ENCODE peak calls at places on chromosomes 2 and 18, in seven cellular contexts. Q, Y, C, U, A, M and D are unnamed samples.

GRCh38 chr2:55168221-55169154 is 63.6 kb downstream of the CLHC1 start:
- DNase-seq in C (no peak), A (peak), Q (peak), U (peak), Y (no peak), M (no peak), D (no peak)

GRCh38 chr2:75226099-75226498 is 26.8 kb upstream of the TACR1 start:
- DNase-seq in M (no peak), Q (no peak), C (no peak), Y (no peak), A (no peak), U (no peak), D (no peak)

GRCh38 chr2:113895301-113895700 is 5.4 kb downstream of the ACTR3 start:
- DNase-seq in Y (no peak), M (no peak), A (no peak), C (no peak), Q (peak), U (no peak), D (no peak)

GRCh38 chr2:226742346-226742745 is 57.3 kb downstream of the IRS1 start:
- DNase-seq in M (peak), Y (peak), Q (no peak), U (peak), C (no peak), A (no peak), D (no peak)

GRCh38 chr18:43572165-43572564 is 294.9 kb upstream of the SYT4 start:
- DNase-seq in M (no peak), Y (no peak), C (no peak), U (no peak), A (no peak), Q (no peak), D (no peak)

GRCh38 chr18:61992285-61992684 is 99.5 kb upstream of the RNF152 start:
- DNase-seq in C (no peak), Y (no peak), Q (peak), U (no peak), A (peak), M (no peak), D (peak)

GRCh38 chr2:1972428-1972827 is 228.1 kb upstream of the PXDN start:
- DNase-seq in A (peak), C (no peak), Q (peak), M (no peak), U (no peak), Y (peak), D (peak)

GRCh38 chr2:116732322-116732721 is 1082.2 kb upstream of the DDX18 start:
- DNase-seq in Y (no peak), U (no peak), A (no peak), M (no peak), C (no peak), Q (no peak), D (no peak)

GRCh38 chr2:6627316-6627715 is 238.4 kb downstream of the CMPK2 start:
- DNase-seq in A (no peak), Q (no peak), U (no peak), C (no peak), Y (no peak), M (no peak), D (no peak)

GRCh38 chr2:160411167-160411566 is 82.4 kb downstream of the RBMS1 start:
- DNase-seq in M (no peak), Y (no peak), C (no peak), Q (peak), U (no peak), A (no peak), D (no peak)

GRCh38 chr2:5690718-5691658 is 1.2 kb upstream of the SOX11 start:
- DNase-seq in C (no peak), A (no peak), Q (peak), Y (no peak), U (no peak), M (no peak), D (no peak)

GRCh38 chr18:45248240-45248903 is 366.9 kb upstream of the SLC14A2 start:
- DNase-seq in Y (peak), Q (peak), C (no peak), M (peak), A (peak), U (no peak), D (peak)

GRCh38 chr2:23606968-23607367 is 222.0 kb downstream of the KLHL29 start:
- DNase-seq in M (no peak), A (no peak), Q (peak), C (no peak), Y (no peak), U (no peak), D (no peak)

GRCh38 chr18:13611616-13612110 is 114.7 kb downstream of the FAM210A start:
- DNase-seq in U (no peak), C (no peak), M (no peak), A (no peak), Y (peak), Q (peak), D (no peak)

GRCh38 chr2:24635181-24635580 is 144.1 kb downstream of the NCOA1 start:
- DNase-seq in A (peak), M (no peak), C (no peak), Q (peak), U (no peak), Y (no peak), D (no peak)

GRCh38 chr2:178315083-178315482 is 120.8 kb downstream of the OSBPL6 start:
- DNase-seq in C (no peak), A (no peak), M (no peak), Y (no peak), U (no peak), Q (no peak), D (no peak)

GRCh38 chr18:36386150-36386920 is 88.8 kb downstream of the FHOD3 start:
- DNase-seq in Y (no peak), Q (no peak), C (no peak), M (no peak), U (no peak), A (no peak), D (no peak)

GRCh38 chr2:94880507-94880906 is 9.3 kb downstream of the TEKT4 start:
- DNase-seq in Q (no peak), A (no peak), C (no peak), Y (no peak), M (no peak), U (no peak), D (no peak)

GRCh38 chr2:161019311-161019710 is 140.9 kb upstream of the TANK start:
- DNase-seq in M (no peak), Q (no peak), Y (no peak), C (no peak), A (no peak), U (no peak), D (peak)

GRCh38 chr2:24785704-24786321 is 7.4 kb downstream of the PTRHD1 start:
- DNase-seq in A (no peak), M (no peak), Q (no peak), U (no peak), C (no peak), Y (no peak), D (no peak)

GRCh38 chr18:58180738-58181353 is 136.8 kb downstream of the NEDD4L start:
- DNase-seq in Q (peak), M (peak), U (peak), C (no peak), A (no peak), Y (no peak), D (no peak)

DNA sequence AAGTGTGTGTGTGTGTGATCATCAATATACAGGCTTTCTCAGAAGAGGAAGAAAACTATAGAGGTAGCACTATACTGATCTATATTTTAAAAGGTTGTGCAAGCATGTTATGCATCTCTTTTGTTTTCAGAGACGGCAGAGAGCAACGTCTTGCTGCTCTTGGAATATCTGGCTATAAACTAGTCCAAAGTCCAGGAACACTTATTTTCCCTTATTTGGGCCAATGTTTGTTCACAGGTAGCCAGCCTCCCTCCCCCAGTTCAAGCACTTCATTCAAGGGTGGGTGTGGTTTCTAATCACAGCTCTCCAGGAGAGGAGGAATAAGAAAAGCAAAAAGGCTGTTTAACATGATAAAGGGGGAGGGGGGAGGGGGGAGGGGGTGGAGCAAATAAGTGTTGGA is 4.2 kb downstream of the FZD5 start:
- DNase-seq in U (no peak), A (no peak), C (no peak), M (peak), Q (no peak), Y (no peak), D (no peak)
- H3K4me3 ChIP-seq in U (no peak), A (no peak), C (no peak), M (peak), Q (no peak), Y (no peak), D (no peak)

GRCh38 chr18:79402977-79403722 is 7.4 kb downstream of the NFATC1 start:
- DNase-seq in Q (peak), C (peak), U (peak), M (peak), A (no peak), Y (peak), D (no peak)
- H3K4me3 ChIP-seq in Q (peak), C (peak), U (no peak), M (no peak), A (no peak), Y (peak), D (no peak)

GRCh38 chr2:166140922-166141321 is 13.1 kb upstream of the SCN1A start:
- DNase-seq in Y (no peak), A (no peak), Q (no peak), U (no peak), M (no peak), C (no peak), D (no peak)
- H3K4me3 ChIP-seq in Y (no peak), A (no peak), Q (no peak), U (no peak), M (no peak), C (no peak), D (no peak)

GRCh38 chr2:190810981-190811587 is 69.5 kb upstream of the GLS start:
- DNase-seq in Y (no peak), M (no peak), U (no peak), C (no peak), A (no peak), Q (no peak), D (no peak)
- H3K4me3 ChIP-seq in Y (no peak), M (no peak), U (no peak), C (no peak), A (no peak), Q (no peak), D (no peak)

GRCh38 chr18:76457475-76457874 is 37.6 kb downstream of the ZNF516 start:
- DNase-seq in M (no peak), C (no peak), A (no peak), Q (no peak), U (no peak), Y (no peak), D (no peak)

GRCh38 chr18:76456018-76456750 is 38.9 kb downstream of the ZNF516 start:
- DNase-seq in M (no peak), A (no peak), Y (no peak), C (no peak), Q (no peak), U (no peak), D (no peak)

GRCh38 chr18:76457957-76458356 is 37.1 kb downstream of the ZNF516 start:
- DNase-seq in C (no peak), A (no peak), Y (no peak), U (no peak), M (no peak), Q (no peak), D (no peak)

GRCh38 chr18:76455015-76455676 is 39.9 kb downstream of the ZNF516 start:
- DNase-seq in Y (no peak), U (no peak), A (no peak), M (no peak), C (no peak), Q (no peak), D (no peak)

GRCh38 chr18:76456823-76457222 is 38.2 kb downstream of the ZNF516 start:
- DNase-seq in M (no peak), Q (no peak), Y (no peak), A (no peak), C (no peak), U (no peak), D (no peak)
- H3K4me3 ChIP-seq in M (no peak), Q (no peak), Y (no peak), A (no peak), C (no peak), U (no peak), D (no peak)

GRCh38 chr2:230866704-230867561 is 2.2 kb downstream of the ITM2C start:
- DNase-seq in U (no peak), C (no peak), Y (peak), Q (peak), A (no peak), M (no peak), D (no peak)

GRCh38 chr2:230868947-230869690 is 4.4 kb downstream of the ITM2C start:
- DNase-seq in M (no peak), Q (no peak), A (no peak), Y (peak), U (no peak), C (no peak), D (no peak)

GRCh38 chr2:230869691-230870543 is 5.2 kb downstream of the ITM2C start:
- DNase-seq in Y (no peak), Q (no peak), M (no peak), A (no peak), C (no peak), U (no peak), D (no peak)

GRCh38 chr2:230865766-230866703 is 1.3 kb downstream of the ITM2C start:
- DNase-seq in M (no peak), C (no peak), Y (peak), Q (peak), A (no peak), U (peak), D (no peak)

GRCh38 chr2:230868151-230868946 is 3.6 kb downstream of the ITM2C start:
- DNase-seq in Q (no peak), M (no peak), U (no peak), A (no peak), Y (no peak), C (no peak), D (no peak)
- H3K4me3 ChIP-seq in Q (no peak), M (no peak), U (no peak), A (no peak), Y (no peak), C (no peak), D (no peak)

GRCh38 chr2:128316777-128317185 is 1.9 kb downstream of the HS6ST1 start:
- DNase-seq in M (peak), Y (no peak), Q (peak), A (no peak), U (no peak), C (peak), D (no peak)

GRCh38 chr2:128314026-128314347 is 4.7 kb downstream of the HS6ST1 start:
- DNase-seq in U (no peak), M (no peak), C (no peak), Q (no peak), A (no peak), Y (no peak), D (no peak)

GRCh38 chr2:128315829-128316776 is 2.6 kb downstream of the HS6ST1 start:
- DNase-seq in M (peak), C (peak), Q (peak), U (no peak), A (no peak), Y (no peak), D (no peak)

GRCh38 chr2:128314348-128315121 is 4.1 kb downstream of the HS6ST1 start:
- DNase-seq in Q (no peak), U (no peak), A (no peak), C (peak), M (peak), Y (no peak), D (no peak)

DNA sequence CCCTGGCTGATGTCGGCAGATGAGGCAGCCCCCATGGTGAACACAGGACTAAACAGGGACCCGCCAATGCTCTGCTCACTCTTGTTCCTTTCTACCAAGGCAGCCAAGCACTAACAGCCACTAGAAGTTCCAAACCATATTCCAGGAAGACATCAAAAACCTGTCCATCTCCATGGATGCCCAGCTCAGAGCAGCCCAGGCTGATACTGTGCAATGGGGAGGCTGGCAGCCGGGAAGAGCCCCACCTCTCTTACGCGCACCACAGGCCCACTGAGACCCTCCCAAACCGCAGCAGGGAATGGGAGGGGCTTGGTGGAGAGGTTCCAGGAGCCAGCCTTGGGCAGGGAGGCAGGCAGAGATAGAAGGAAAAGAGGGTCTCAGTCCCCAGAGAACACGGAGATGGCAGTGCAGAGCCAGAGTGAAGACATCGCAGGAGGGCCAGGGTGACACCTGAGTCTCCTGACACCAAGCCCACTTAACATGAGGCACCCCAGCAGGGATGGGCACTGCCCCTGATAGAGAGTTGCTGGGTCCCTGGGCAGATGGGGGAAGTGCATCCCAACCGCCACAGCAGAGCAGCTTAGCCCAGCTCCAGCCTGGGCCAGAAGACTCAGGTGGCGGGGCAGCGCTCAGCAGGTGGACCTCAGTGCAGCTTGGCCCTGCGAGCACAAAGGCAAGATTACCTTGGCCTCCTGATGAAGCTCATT is 3.4 kb downstream of the HS6ST1 start:
- DNase-seq in A (no peak), U (no peak), Y (no peak), C (peak), M (peak), Q (no peak), D (no peak)
- H3K4me3 ChIP-seq in A (no peak), U (no peak), Y (no peak), C (peak), M (no peak), Q (no peak), D (peak)

GRCh38 chr2:128233790-128234395 is 84.8 kb downstream of the HS6ST1 start:
- DNase-seq in Y (no peak), Q (no peak), A (no peak), M (no peak), U (no peak), C (no peak), D (no peak)
- H3K4me3 ChIP-seq in Y (no peak), Q (peak), A (no peak), M (peak), U (peak), C (peak), D (peak)